ENCODE peak calls at places on chromosomes 16 and 17, in six cellular contexts. A, V, C, H, U and S are unnamed samples.

GRCh38 chr17:50191070-50192045 is 10.1 kb downstream of the COL1A1 start:
- DNase-seq in A (no peak), V (no peak), C (no peak), H (no peak), U (no peak), S (no peak)

GRCh38 chr16:50308237-50308965 is 42.0 kb downstream of the ADCY7 start:
- DNase-seq in A (no peak), V (peak), C (no peak), H (no peak), U (peak), S (peak)

GRCh38 chr17:12673788-12674187 is 8.1 kb downstream of the MYOCD start:
- DNase-seq in A (no peak), V (no peak), C (no peak), H (no peak), U (no peak), S (no peak)

GRCh38 chr16:81997738-81998137 is 13.5 kb downstream of the SDR42E1 start:
- DNase-seq in A (peak), V (no peak), C (no peak), H (no peak), U (no peak), S (no peak)

GRCh38 chr16:80033783-80034468 is 433.4 kb upstream of the MAF start:
- DNase-seq in A (no peak), V (no peak), C (no peak), H (no peak), U (no peak), S (no peak)

GRCh38 chr16:12999368-12999767 is 98.0 kb downstream of the SHISA9 start:
- DNase-seq in A (no peak), V (no peak), C (no peak), H (no peak), U (no peak), S (no peak)

GRCh38 chr17:65323055-65323454 is 185.9 kb downstream of the RGS9 start:
- DNase-seq in A (no peak), V (no peak), C (no peak), H (peak), U (no peak), S (no peak)

GRCh38 chr16:13529193-13529982 is 390.6 kb upstream of the ERCC4 start:
- DNase-seq in A (no peak), V (no peak), C (no peak), H (no peak), U (peak), S (no peak)

GRCh38 chr17:44981221-44981968 is 13.3 kb upstream of the C1QL1 start:
- DNase-seq in A (peak), V (no peak), C (no peak), H (no peak), U (no peak), S (no peak)

GRCh38 chr17:29846298-29846697 is 83.7 kb downstream of the SSH2 start:
- DNase-seq in A (no peak), V (no peak), C (no peak), H (no peak), U (no peak), S (no peak)
- TF ChIP-seq POLR2A in A (no peak), V (no peak), C (no peak), H (no peak), U (no peak), S (no peak)

DNA sequence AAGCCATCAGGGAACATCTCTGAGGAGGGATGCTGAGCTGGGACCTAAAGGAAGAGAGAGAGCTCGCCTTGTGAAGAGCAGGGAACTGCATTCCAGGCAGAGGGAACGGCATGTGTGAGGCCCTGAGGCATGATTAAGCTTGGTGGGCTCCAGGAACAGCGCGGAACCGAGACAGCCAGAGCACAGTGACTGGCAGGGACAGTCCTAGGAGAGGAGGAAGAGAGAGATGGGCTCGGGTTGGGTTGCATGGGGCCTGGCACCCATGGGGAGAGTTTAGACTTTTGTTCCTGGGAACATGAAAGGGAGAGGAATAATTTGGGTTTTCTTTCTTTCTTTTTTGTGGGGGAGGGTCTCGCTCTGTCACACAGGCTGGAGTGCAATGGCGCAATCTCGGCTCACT is 39.2 kb upstream of the CPNE2 start:
- DNase-seq in A (no peak), V (no peak), C (no peak), H (no peak), U (no peak), S (no peak)
- TF ChIP-seq TAF1 in A (no peak), V (no peak), C (no peak), H (no peak), U (no peak), S (no peak)

GRCh38 chr17:2175294-2175628 is 120.4 kb downstream of the HIC1 start:
- DNase-seq in A (no peak), V (no peak), C (no peak), H (no peak), U (no peak), S (no peak)
- TF ChIP-seq POLR2A in A (no peak), V (no peak), C (no peak), H (no peak), U (no peak), S (no peak)

GRCh38 chr17:18381158-18381952 is 3.8 kb downstream of the EVPLL start:
- DNase-seq in A (no peak), V (no peak), C (no peak), H (peak), U (no peak), S (no peak)

GRCh38 chr17:18379246-18380146 is 1.9 kb downstream of the EVPLL start:
- DNase-seq in A (no peak), V (no peak), C (no peak), H (no peak), U (no peak), S (no peak)

GRCh38 chr17:18380471-18381157 is 3.0 kb downstream of the EVPLL start:
- DNase-seq in A (no peak), V (no peak), C (no peak), H (no peak), U (no peak), S (no peak)

GRCh38 chr17:18382441-18383078 is 5.0 kb downstream of the EVPLL start:
- DNase-seq in A (no peak), V (no peak), C (no peak), H (peak), U (no peak), S (no peak)

GRCh38 chr17:18381953-18382245 is 4.3 kb downstream of the EVPLL start:
- DNase-seq in A (no peak), V (no peak), C (no peak), H (no peak), U (no peak), S (no peak)
- TF ChIP-seq TAF1 in A (no peak), V (no peak), C (no peak), H (no peak), U (no peak), S (no peak)

DNA sequence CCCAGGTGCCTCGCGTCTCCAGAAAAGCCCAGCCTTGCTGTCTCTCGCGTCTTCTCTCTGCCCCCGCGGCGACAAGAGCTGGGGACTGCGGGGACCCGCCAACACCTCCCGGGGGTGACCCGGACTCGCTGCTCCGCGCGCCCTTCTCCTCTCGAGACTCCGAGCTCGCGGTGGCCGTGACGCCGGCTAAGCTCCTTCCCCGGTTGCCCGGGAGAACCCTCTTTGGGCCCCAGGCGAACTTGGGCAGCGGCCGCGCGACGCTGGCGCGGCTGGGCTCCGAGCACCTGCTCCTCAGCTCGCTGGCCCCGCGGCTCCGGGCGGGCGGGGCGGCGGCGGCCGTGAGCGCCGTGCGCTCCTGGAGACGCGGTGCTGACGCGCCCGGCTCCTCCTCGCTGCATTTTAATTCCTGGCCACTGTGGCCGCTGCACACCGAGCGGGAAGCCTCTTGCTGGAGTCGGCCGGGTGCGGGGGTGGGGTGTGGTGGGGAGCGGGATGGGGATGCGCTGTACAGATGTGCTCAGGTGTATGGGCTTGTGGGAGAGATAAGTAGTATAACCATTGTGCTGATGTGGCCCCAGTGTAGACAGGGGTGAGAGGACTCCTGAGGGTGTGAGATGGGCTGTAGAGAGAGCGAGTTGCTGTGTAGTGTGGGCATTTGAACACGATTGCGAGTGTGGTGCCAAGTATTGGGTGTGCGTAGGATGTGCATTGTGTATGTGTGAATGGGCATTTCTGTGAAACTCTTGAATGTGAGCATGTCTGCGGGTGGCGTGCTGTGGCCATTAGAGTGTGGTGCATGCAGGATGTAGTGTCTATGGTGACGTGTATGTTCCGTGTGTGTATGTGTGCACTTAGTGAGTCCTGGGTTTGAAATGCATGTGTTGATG is at the start of gene ASIC2:
- DNase-seq in A (no peak), V (peak), C (no peak), H (peak), U (peak), S (no peak)
- TF ChIP-seq POLR2A in A (no peak), V (no peak), C (no peak), H (no peak), U (no peak), S (no peak)

GRCh38 chr17:17729620-17730249 is 48.5 kb downstream of the RAI1 start:
- DNase-seq in A (peak), V (no peak), C (no peak), H (peak), U (peak), S (peak)
- TF ChIP-seq TAF1 in A (no peak), V (no peak), C (no peak), H (no peak), U (no peak), S (no peak)

GRCh38 chr17:55750750-55751641 is at the start of gene PCTP:
- DNase-seq in A (peak), V (peak), C (peak), H (peak), U (peak), S (peak)
- TF ChIP-seq POLR2A in A (peak), V (no peak), C (peak), H (peak), U (peak), S (peak)

GRCh38 chr17:83080641-83081560 is 1.5 kb downstream of the METRNL start:
- DNase-seq in A (no peak), V (peak), C (no peak), H (peak), U (no peak), S (peak)
- TF ChIP-seq TAF1 in A (no peak), V (no peak), C (no peak), H (no peak), U (no peak), S (no peak)